ENCODE peak calls at places on chromosomes 4 and X, in eight cellular contexts. One of them, this sample, is unnamed.

GRCh38 chr4:121726642-121727268 is 30.0 kb upstream of the ANXA5 start:
- DNase-seq in tibial artery: no peak
- DNase-seq in fibroblast of mammary gland: peak
- DNase-seq in GM23248: peak
- DNase-seq in upper lobe of right lung: no peak
- DNase-seq in fibroblast of pulmonary artery: peak
- DNase-seq in ovary: no peak
- DNase-seq in BJ: no peak
- DNase-seq in this sample: no peak

GRCh38 chr4:2472187-2472586 is 3.3 kb downstream of the RNF4 start:
- DNase-seq in tibial artery: no peak
- DNase-seq in fibroblast of mammary gland: peak
- DNase-seq in GM23248: peak
- DNase-seq in upper lobe of right lung: no peak
- DNase-seq in fibroblast of pulmonary artery: peak
- DNase-seq in ovary: no peak
- DNase-seq in BJ: no peak
- DNase-seq in this sample: no peak

GRCh38 chr4:83010111-83010521 is 507 bp downstream of the LIN54 start:
- DNase-seq in tibial artery: no peak
- DNase-seq in fibroblast of mammary gland: peak
- DNase-seq in GM23248: peak
- DNase-seq in upper lobe of right lung: no peak
- DNase-seq in fibroblast of pulmonary artery: peak
- DNase-seq in ovary: no peak
- DNase-seq in BJ: no peak
- DNase-seq in this sample: no peak

GRCh38 chr4:162497564-162498167 is 333.9 kb upstream of the FSTL5 start:
- DNase-seq in tibial artery: no peak
- DNase-seq in fibroblast of mammary gland: peak
- DNase-seq in GM23248: peak
- DNase-seq in upper lobe of right lung: no peak
- DNase-seq in fibroblast of pulmonary artery: peak
- DNase-seq in ovary: no peak
- DNase-seq in BJ: no peak
- DNase-seq in this sample: no peak

GRCh38 chr4:24321151-24321550 is 263.2 kb downstream of the DHX15 start:
- DNase-seq in tibial artery: no peak
- DNase-seq in fibroblast of mammary gland: peak
- DNase-seq in GM23248: peak
- DNase-seq in upper lobe of right lung: no peak
- DNase-seq in fibroblast of pulmonary artery: no peak
- DNase-seq in ovary: no peak
- DNase-seq in BJ: peak
- DNase-seq in this sample: no peak

GRCh38 chrX:71859637-71860036 is 51.0 kb upstream of the NHSL2 start:
- DNase-seq in tibial artery: no peak
- DNase-seq in fibroblast of mammary gland: peak
- DNase-seq in GM23248: peak
- DNase-seq in upper lobe of right lung: no peak
- DNase-seq in fibroblast of pulmonary artery: peak
- DNase-seq in ovary: no peak
- DNase-seq in BJ: no peak
- DNase-seq in this sample: no peak

GRCh38 chrX:153450114-153450948 is 4.5 kb upstream of the TREX2 start:
- DNase-seq in tibial artery: no peak
- DNase-seq in fibroblast of mammary gland: no peak
- DNase-seq in GM23248: no peak
- DNase-seq in upper lobe of right lung: no peak
- DNase-seq in fibroblast of pulmonary artery: no peak
- DNase-seq in ovary: peak
- DNase-seq in BJ: no peak
- DNase-seq in this sample: no peak

GRCh38 chr4:26999689-27000088 is 139.0 kb downstream of the STIM2 start:
- DNase-seq in tibial artery: no peak
- DNase-seq in fibroblast of mammary gland: no peak
- DNase-seq in GM23248: no peak
- DNase-seq in upper lobe of right lung: no peak
- DNase-seq in fibroblast of pulmonary artery: no peak
- DNase-seq in ovary: no peak
- DNase-seq in BJ: no peak
- DNase-seq in this sample: no peak

GRCh38 chr4:119532319-119532718 is 96.3 kb downstream of the PDE5A start:
- DNase-seq in tibial artery: no peak
- DNase-seq in fibroblast of mammary gland: no peak
- DNase-seq in GM23248: no peak
- DNase-seq in upper lobe of right lung: no peak
- DNase-seq in fibroblast of pulmonary artery: no peak
- DNase-seq in ovary: no peak
- DNase-seq in BJ: no peak
- DNase-seq in this sample: no peak

GRCh38 chr4:20252656-20253271 is 1.1 kb downstream of the SLIT2 start:
- DNase-seq in tibial artery: peak
- DNase-seq in fibroblast of mammary gland: peak
- DNase-seq in GM23248: peak
- DNase-seq in upper lobe of right lung: peak
- DNase-seq in fibroblast of pulmonary artery: peak
- DNase-seq in ovary: peak
- DNase-seq in BJ: no peak
- DNase-seq in this sample: peak

GRCh38 chrX:65697915-65698796 is 30.7 kb downstream of the MSN start:
- DNase-seq in tibial artery: peak
- DNase-seq in fibroblast of mammary gland: no peak
- DNase-seq in GM23248: peak
- DNase-seq in upper lobe of right lung: peak
- DNase-seq in fibroblast of pulmonary artery: peak
- DNase-seq in ovary: no peak
- DNase-seq in BJ: no peak
- DNase-seq in this sample: peak

GRCh38 chr4:56147371-56147770 is 198.6 kb downstream of the CEP135 start:
- DNase-seq in tibial artery: no peak
- DNase-seq in fibroblast of mammary gland: peak
- DNase-seq in GM23248: peak
- DNase-seq in upper lobe of right lung: no peak
- DNase-seq in fibroblast of pulmonary artery: peak
- DNase-seq in ovary: no peak
- DNase-seq in BJ: no peak
- DNase-seq in this sample: no peak

GRCh38 chr4:185167205-185167604 is 24.1 kb downstream of the SLC25A4 start:
- DNase-seq in tibial artery: no peak
- DNase-seq in fibroblast of mammary gland: peak
- DNase-seq in GM23248: no peak
- DNase-seq in upper lobe of right lung: no peak
- DNase-seq in fibroblast of pulmonary artery: peak
- DNase-seq in ovary: no peak
- DNase-seq in BJ: no peak
- DNase-seq in this sample: no peak

GRCh38 chr4:4339504-4340085 is 47.3 kb upstream of the NSG1 start:
- DNase-seq in tibial artery: no peak
- DNase-seq in fibroblast of mammary gland: no peak
- DNase-seq in GM23248: peak
- DNase-seq in upper lobe of right lung: no peak
- DNase-seq in fibroblast of pulmonary artery: peak
- DNase-seq in ovary: peak
- DNase-seq in BJ: no peak
- DNase-seq in this sample: no peak

GRCh38 chrX:63993936-63994335 is 208.9 kb upstream of the ARHGEF9 start:
- DNase-seq in tibial artery: no peak
- DNase-seq in fibroblast of mammary gland: no peak
- DNase-seq in GM23248: no peak
- DNase-seq in upper lobe of right lung: no peak
- DNase-seq in fibroblast of pulmonary artery: no peak
- DNase-seq in ovary: no peak
- DNase-seq in BJ: no peak
- DNase-seq in this sample: no peak

GRCh38 chr4:1169691-1170096 is 2.7 kb downstream of the SPON2 start:
- DNase-seq in tibial artery: no peak
- DNase-seq in fibroblast of mammary gland: no peak
- DNase-seq in GM23248: no peak
- DNase-seq in upper lobe of right lung: no peak
- DNase-seq in fibroblast of pulmonary artery: no peak
- DNase-seq in ovary: no peak
- DNase-seq in BJ: no peak
- DNase-seq in this sample: peak

GRCh38 chrX:34972206-34972605 is 29.6 kb downstream of the FAM47B start:
- DNase-seq in tibial artery: no peak
- DNase-seq in fibroblast of mammary gland: no peak
- DNase-seq in GM23248: no peak
- DNase-seq in upper lobe of right lung: no peak
- DNase-seq in fibroblast of pulmonary artery: no peak
- DNase-seq in ovary: no peak
- DNase-seq in BJ: no peak
- DNase-seq in this sample: no peak

GRCh38 chr4:153514001-153514526 is 47.9 kb downstream of the TMEM131L start:
- DNase-seq in tibial artery: no peak
- DNase-seq in fibroblast of mammary gland: peak
- DNase-seq in GM23248: peak
- DNase-seq in upper lobe of right lung: no peak
- DNase-seq in fibroblast of pulmonary artery: peak
- DNase-seq in ovary: no peak
- DNase-seq in BJ: peak
- DNase-seq in this sample: no peak

GRCh38 chr4:8153441-8153840 is 5.2 kb downstream of the ABLIM2 start:
- DNase-seq in tibial artery: no peak
- DNase-seq in fibroblast of mammary gland: no peak
- DNase-seq in GM23248: no peak
- DNase-seq in upper lobe of right lung: no peak
- DNase-seq in fibroblast of pulmonary artery: no peak
- DNase-seq in ovary: no peak
- DNase-seq in BJ: no peak
- DNase-seq in this sample: no peak

GRCh38 chrX:153944140-153944799 is at the start of gene RENBP:
- DNase-seq in tibial artery: peak
- DNase-seq in fibroblast of mammary gland: no peak
- DNase-seq in GM23248: no peak
- DNase-seq in upper lobe of right lung: peak
- DNase-seq in fibroblast of pulmonary artery: no peak
- DNase-seq in ovary: no peak
- DNase-seq in BJ: no peak
- DNase-seq in this sample: peak

GRCh38 chr4:124633285-124633941 is 79.1 kb downstream of the ANKRD50 start:
- DNase-seq in tibial artery: no peak
- DNase-seq in fibroblast of mammary gland: no peak
- DNase-seq in GM23248: no peak
- DNase-seq in upper lobe of right lung: no peak
- DNase-seq in fibroblast of pulmonary artery: no peak
- DNase-seq in ovary: no peak
- DNase-seq in BJ: no peak
- DNase-seq in this sample: no peak

DNA sequence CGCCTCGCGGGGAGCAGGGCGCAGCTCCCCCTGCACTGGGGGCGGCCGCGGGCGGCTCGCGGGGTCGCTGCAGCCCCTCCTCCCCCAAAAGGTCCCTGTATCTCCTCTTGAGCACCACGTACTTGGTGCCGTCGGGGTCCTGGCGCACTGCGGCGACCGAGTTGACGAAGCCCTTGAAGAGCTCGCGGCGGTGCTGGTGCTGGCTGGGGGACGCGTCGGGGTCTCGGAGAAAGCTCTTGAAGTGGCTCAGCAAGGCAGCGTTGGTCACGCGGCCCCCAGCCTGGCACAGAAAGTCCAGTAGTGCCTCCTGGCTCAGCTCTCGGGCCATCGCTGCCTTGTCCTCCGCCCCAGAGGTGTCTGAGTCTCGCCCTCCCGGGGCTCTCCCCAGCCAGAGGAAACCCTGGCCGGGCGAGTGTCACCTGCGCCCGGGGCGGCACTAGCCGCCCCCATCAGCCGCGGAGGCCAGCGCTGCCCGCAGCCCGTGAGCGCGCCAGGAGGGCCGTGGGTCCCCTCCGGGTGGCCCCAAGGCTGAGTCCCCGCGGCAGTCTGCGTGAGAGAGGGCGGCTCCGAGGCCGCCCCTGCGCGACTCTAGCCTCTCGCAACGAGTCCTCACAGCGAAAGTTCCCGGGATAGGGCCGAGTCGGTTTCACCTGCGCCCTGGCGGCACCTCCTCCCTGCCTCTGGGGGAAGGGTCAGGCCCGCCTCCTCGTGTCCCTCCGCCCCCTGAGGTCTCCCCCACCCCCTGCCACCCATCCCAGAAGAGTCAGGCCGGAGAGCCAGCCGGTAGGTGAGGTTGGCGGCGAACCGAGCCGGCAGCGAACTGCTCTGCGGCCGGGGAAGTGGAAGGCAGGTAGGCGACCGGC is at the start of gene SOWAHB:
- DNase-seq in tibial artery: no peak
- DNase-seq in fibroblast of mammary gland: no peak
- DNase-seq in GM23248: peak
- DNase-seq in upper lobe of right lung: peak
- DNase-seq in fibroblast of pulmonary artery: no peak
- DNase-seq in ovary: no peak
- DNase-seq in BJ: no peak
- DNase-seq in this sample: no peak
- H3K4me3 ChIP-seq in tibial artery: peak
- H3K4me3 ChIP-seq in fibroblast of mammary gland: no peak
- H3K4me3 ChIP-seq in GM23248: peak
- H3K4me3 ChIP-seq in upper lobe of right lung: peak
- H3K4me3 ChIP-seq in fibroblast of pulmonary artery: peak
- H3K4me3 ChIP-seq in ovary: peak
- H3K4me3 ChIP-seq in BJ: peak
- H3K4me3 ChIP-seq in this sample: peak

DNA sequence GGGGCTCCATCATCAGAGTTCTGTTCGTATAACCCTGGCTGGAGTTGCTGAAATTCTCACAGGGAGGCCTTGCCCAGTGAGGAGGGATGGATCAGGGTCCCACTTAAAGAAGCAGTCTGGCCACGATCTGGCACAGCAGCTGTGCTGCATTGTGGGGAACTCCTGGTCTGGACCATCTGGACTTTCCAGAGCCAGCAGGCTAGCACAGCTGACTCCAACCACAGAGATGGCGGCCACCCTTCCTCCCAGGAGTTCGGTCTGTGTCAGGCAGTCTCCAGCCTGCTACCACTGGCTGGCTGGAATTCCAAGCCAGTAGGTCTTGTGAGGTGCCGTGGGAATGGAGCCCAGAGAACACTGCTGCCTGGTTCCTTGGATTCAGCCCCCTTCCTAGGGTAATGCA is 62.0 kb downstream of the SLAIN2 start:
- DNase-seq in tibial artery: no peak
- DNase-seq in fibroblast of mammary gland: no peak
- DNase-seq in GM23248: no peak
- DNase-seq in upper lobe of right lung: no peak
- DNase-seq in fibroblast of pulmonary artery: no peak
- DNase-seq in ovary: no peak
- DNase-seq in BJ: no peak
- DNase-seq in this sample: no peak
- H3K4me3 ChIP-seq in tibial artery: no peak
- H3K4me3 ChIP-seq in fibroblast of mammary gland: no peak
- H3K4me3 ChIP-seq in GM23248: no peak
- H3K4me3 ChIP-seq in upper lobe of right lung: no peak
- H3K4me3 ChIP-seq in fibroblast of pulmonary artery: no peak
- H3K4me3 ChIP-seq in ovary: no peak
- H3K4me3 ChIP-seq in BJ: no peak
- H3K4me3 ChIP-seq in this sample: no peak

GRCh38 chrX:83511208-83511607 is 3.1 kb downstream of the POU3F4 start:
- DNase-seq in tibial artery: no peak
- DNase-seq in fibroblast of mammary gland: no peak
- DNase-seq in GM23248: no peak
- DNase-seq in upper lobe of right lung: no peak
- DNase-seq in fibroblast of pulmonary artery: no peak
- DNase-seq in ovary: no peak
- DNase-seq in BJ: no peak
- DNase-seq in this sample: no peak
- H3K4me3 ChIP-seq in tibial artery: no peak
- H3K4me3 ChIP-seq in fibroblast of mammary gland: no peak
- H3K4me3 ChIP-seq in GM23248: no peak
- H3K4me3 ChIP-seq in upper lobe of right lung: no peak
- H3K4me3 ChIP-seq in fibroblast of pulmonary artery: no peak
- H3K4me3 ChIP-seq in ovary: no peak
- H3K4me3 ChIP-seq in BJ: no peak
- H3K4me3 ChIP-seq in this sample: no peak

GRCh38 chrX:22373766-22374165 is 101.1 kb downstream of the CBLL2 start:
- DNase-seq in tibial artery: no peak
- DNase-seq in fibroblast of mammary gland: no peak
- DNase-seq in GM23248: no peak
- DNase-seq in upper lobe of right lung: no peak
- DNase-seq in fibroblast of pulmonary artery: no peak
- DNase-seq in ovary: no peak
- DNase-seq in BJ: no peak
- DNase-seq in this sample: no peak
- H3K4me3 ChIP-seq in tibial artery: no peak
- H3K4me3 ChIP-seq in fibroblast of mammary gland: no peak
- H3K4me3 ChIP-seq in GM23248: no peak
- H3K4me3 ChIP-seq in upper lobe of right lung: no peak
- H3K4me3 ChIP-seq in fibroblast of pulmonary artery: no peak
- H3K4me3 ChIP-seq in ovary: no peak
- H3K4me3 ChIP-seq in BJ: no peak
- H3K4me3 ChIP-seq in this sample: no peak

This sample was measured in lower leg skin.